ENCODE peak calls at places on chromosomes 7 and 10, in four cellular contexts. One of them, this sample, is unnamed.

GRCh38 chr7:102933763-102934162 is 21.0 kb downstream of the LRRC17 start:
- DNase-seq in esophagus squamous epithelium: no peak
- DNase-seq in testis: peak; percentile 74
- DNase-seq in right lobe of liver: no peak
- DNase-seq in this sample: peak; percentile 81

GRCh38 chr10:76285012-76285411 is 853.6 kb downstream of the LRMDA start:
- DNase-seq in esophagus squamous epithelium: no peak
- DNase-seq in testis: no peak
- DNase-seq in right lobe of liver: no peak
- DNase-seq in this sample: no peak

GRCh38 chr10:101493782-101494281 is 94.2 kb downstream of the POLL start:
- DNase-seq in esophagus squamous epithelium: no peak
- DNase-seq in testis: no peak
- DNase-seq in right lobe of liver: no peak
- DNase-seq in this sample: no peak

GRCh38 chr7:116417593-116418345 is 81.8 kb upstream of the CAV2 start:
- DNase-seq in esophagus squamous epithelium: no peak
- DNase-seq in testis: no peak
- DNase-seq in right lobe of liver: peak; percentile 21
- DNase-seq in this sample: no peak

GRCh38 chr7:35720849-35721248 is 25.9 kb upstream of the HERPUD2 start:
- DNase-seq in esophagus squamous epithelium: no peak
- DNase-seq in testis: no peak
- DNase-seq in right lobe of liver: no peak
- DNase-seq in this sample: no peak

GRCh38 chr7:20596653-20597052 is 18.8 kb upstream of the ABCB5 start:
- DNase-seq in esophagus squamous epithelium: no peak
- DNase-seq in testis: no peak
- DNase-seq in right lobe of liver: no peak
- DNase-seq in this sample: no peak

GRCh38 chr7:43248961-43249807 is 136.7 kb downstream of the HECW1 start:
- DNase-seq in esophagus squamous epithelium: no peak
- DNase-seq in testis: peak; percentile 22
- DNase-seq in right lobe of liver: no peak
- DNase-seq in this sample: no peak

GRCh38 chr10:5887029-5887428 is 2.7 kb downstream of the ANKRD16 start:
- DNase-seq in esophagus squamous epithelium: no peak
- DNase-seq in testis: no peak
- DNase-seq in right lobe of liver: no peak
- DNase-seq in this sample: no peak

GRCh38 chr7:146655928-146656797 is 539.6 kb downstream of the CNTNAP2 start:
- DNase-seq in esophagus squamous epithelium: no peak
- DNase-seq in testis: no peak
- DNase-seq in right lobe of liver: no peak
- DNase-seq in this sample: no peak

GRCh38 chr7:30790391-30790790 is 19.2 kb downstream of the MINDY4 start:
- DNase-seq in esophagus squamous epithelium: no peak
- DNase-seq in testis: no peak
- DNase-seq in right lobe of liver: no peak
- DNase-seq in this sample: no peak

GRCh38 chr7:149824748-149825566 is 13.2 kb upstream of the ZNF862 start:
- DNase-seq in esophagus squamous epithelium: no peak
- DNase-seq in testis: no peak
- DNase-seq in right lobe of liver: no peak
- DNase-seq in this sample: peak; percentile 19

GRCh38 chr10:12656518-12657142 is 307.3 kb downstream of the CAMK1D start:
- DNase-seq in esophagus squamous epithelium: no peak
- DNase-seq in testis: no peak
- DNase-seq in right lobe of liver: no peak
- DNase-seq in this sample: no peak

GRCh38 chr10:97234403-97234802 is 48.6 kb upstream of the SLIT1 start:
- DNase-seq in esophagus squamous epithelium: no peak
- DNase-seq in testis: no peak
- DNase-seq in right lobe of liver: no peak
- DNase-seq in this sample: no peak

GRCh38 chr7:35714862-35715261 is 19.9 kb upstream of the HERPUD2 start:
- DNase-seq in esophagus squamous epithelium: no peak
- DNase-seq in testis: no peak
- DNase-seq in right lobe of liver: no peak
- DNase-seq in this sample: no peak

GRCh38 chr7:96729795-96730194 is 20.1 kb upstream of the SEM1 start:
- DNase-seq in esophagus squamous epithelium: no peak
- DNase-seq in testis: no peak
- DNase-seq in right lobe of liver: no peak
- DNase-seq in this sample: no peak

GRCh38 chr7:55130554-55131198 is 111.9 kb downstream of the EGFR start:
- DNase-seq in esophagus squamous epithelium: no peak
- DNase-seq in testis: peak; percentile 65
- DNase-seq in right lobe of liver: no peak
- DNase-seq in this sample: peak; percentile 38

GRCh38 chr7:79430391-79430790 is 23.1 kb downstream of the MAGI2 start:
- DNase-seq in esophagus squamous epithelium: no peak
- DNase-seq in testis: no peak
- DNase-seq in right lobe of liver: no peak
- DNase-seq in this sample: no peak

GRCh38 chr7:12066004-12066403 is 145.1 kb upstream of the TMEM106B start:
- DNase-seq in esophagus squamous epithelium: no peak
- DNase-seq in testis: no peak
- DNase-seq in right lobe of liver: no peak
- DNase-seq in this sample: no peak

GRCh38 chr7:136869006-136869961 is 832 bp downstream of the CHRM2 start:
- DNase-seq in esophagus squamous epithelium: no peak
- DNase-seq in testis: peak; percentile 13
- DNase-seq in right lobe of liver: peak; percentile 11
- DNase-seq in this sample: peak; percentile 24

GRCh38 chr10:7988985-7989384 is 65.5 kb upstream of the GATA3 start:
- DNase-seq in esophagus squamous epithelium: no peak
- DNase-seq in testis: peak; percentile 79
- DNase-seq in right lobe of liver: no peak
- DNase-seq in this sample: no peak

GRCh38 chr10:35219292-35219691 is 92.6 kb downstream of the CREM start:
- DNase-seq in esophagus squamous epithelium: no peak
- DNase-seq in testis: no peak
- DNase-seq in right lobe of liver: no peak
- DNase-seq in this sample: no peak

GRCh38 chr10:72736176-72736795 is 44.3 kb downstream of the MCU start:
- DNase-seq in esophagus squamous epithelium: no peak
- DNase-seq in testis: no peak
- DNase-seq in right lobe of liver: no peak
- DNase-seq in this sample: no peak

GRCh38 chr7:32518534-32519140 is 23.3 kb downstream of the AVL9 start:
- DNase-seq in esophagus squamous epithelium: no peak
- DNase-seq in testis: no peak
- DNase-seq in right lobe of liver: no peak
- DNase-seq in this sample: no peak

GRCh38 chr10:94088926-94089381 is 95.2 kb downstream of the PLCE1 start:
- DNase-seq in esophagus squamous epithelium: no peak
- DNase-seq in testis: no peak
- DNase-seq in right lobe of liver: no peak
- DNase-seq in this sample: no peak

GRCh38 chr10:89695307-89695706 is 6.1 kb upstream of the KIF20B start:
- DNase-seq in esophagus squamous epithelium: no peak
- DNase-seq in testis: no peak
- DNase-seq in right lobe of liver: no peak
- DNase-seq in this sample: no peak

GRCh38 chr7:116772423-116772852 is 89.9 kb upstream of the CAPZA2 start:
- DNase-seq in esophagus squamous epithelium: no peak
- DNase-seq in testis: no peak
- DNase-seq in right lobe of liver: no peak
- DNase-seq in this sample: no peak

GRCh38 chr7:36661135-36661840 is 63.0 kb downstream of the AOAH start:
- DNase-seq in esophagus squamous epithelium: no peak
- DNase-seq in testis: no peak
- DNase-seq in right lobe of liver: no peak
- DNase-seq in this sample: no peak

GRCh38 chr7:121397832-121398231 is 1.7 kb upstream of the FAM3C start:
- DNase-seq in esophagus squamous epithelium: no peak
- DNase-seq in testis: no peak
- DNase-seq in right lobe of liver: no peak
- DNase-seq in this sample: no peak

GRCh38 chr7:94395141-94396041 is 696 bp downstream of the COL1A2 start:
- DNase-seq in esophagus squamous epithelium: no peak
- DNase-seq in testis: peak; percentile 83
- DNase-seq in right lobe of liver: no peak
- DNase-seq in this sample: no peak

GRCh38 chr7:129665013-129665401 is 53.5 kb downstream of the NRF1 start:
- DNase-seq in esophagus squamous epithelium: no peak
- DNase-seq in testis: no peak
- DNase-seq in right lobe of liver: no peak
- DNase-seq in this sample: no peak

GRCh38 chr10:72740526-72740925 is 48.6 kb downstream of the MCU start:
- DNase-seq in esophagus squamous epithelium: no peak
- DNase-seq in testis: no peak
- DNase-seq in right lobe of liver: peak; percentile 42
- DNase-seq in this sample: no peak

GRCh38 chr7:151275813-151276577 is 27.5 kb upstream of the SMARCD3 start:
- DNase-seq in esophagus squamous epithelium: no peak
- DNase-seq in testis: no peak
- DNase-seq in right lobe of liver: no peak
- DNase-seq in this sample: no peak

GRCh38 chr7:31729195-31729804 is 42.3 kb downstream of the PPP1R17 start:
- DNase-seq in esophagus squamous epithelium: no peak
- DNase-seq in testis: no peak
- DNase-seq in right lobe of liver: no peak
- DNase-seq in this sample: no peak

GRCh38 chr10:22503315-22504090 is 158.2 kb downstream of the SPAG6 start:
- DNase-seq in esophagus squamous epithelium: no peak
- DNase-seq in testis: no peak
- DNase-seq in right lobe of liver: no peak
- DNase-seq in this sample: no peak

GRCh38 chr7:77979219-77979618 is 180.6 kb downstream of the PHTF2 start:
- DNase-seq in esophagus squamous epithelium: no peak
- DNase-seq in testis: no peak
- DNase-seq in right lobe of liver: no peak
- DNase-seq in this sample: no peak

GRCh38 chr10:112296908-112297331 is 13.7 kb downstream of the TECTB start:
- DNase-seq in esophagus squamous epithelium: no peak
- DNase-seq in testis: no peak
- DNase-seq in right lobe of liver: peak; percentile 84
- DNase-seq in this sample: no peak
- TF ChIP-seq POLR2A in esophagus squamous epithelium: no peak
- TF ChIP-seq POLR2A in testis: no peak
- TF ChIP-seq POLR2A in right lobe of liver: peak; percentile 31
- TF ChIP-seq POLR2A in this sample: no peak

DNA sequence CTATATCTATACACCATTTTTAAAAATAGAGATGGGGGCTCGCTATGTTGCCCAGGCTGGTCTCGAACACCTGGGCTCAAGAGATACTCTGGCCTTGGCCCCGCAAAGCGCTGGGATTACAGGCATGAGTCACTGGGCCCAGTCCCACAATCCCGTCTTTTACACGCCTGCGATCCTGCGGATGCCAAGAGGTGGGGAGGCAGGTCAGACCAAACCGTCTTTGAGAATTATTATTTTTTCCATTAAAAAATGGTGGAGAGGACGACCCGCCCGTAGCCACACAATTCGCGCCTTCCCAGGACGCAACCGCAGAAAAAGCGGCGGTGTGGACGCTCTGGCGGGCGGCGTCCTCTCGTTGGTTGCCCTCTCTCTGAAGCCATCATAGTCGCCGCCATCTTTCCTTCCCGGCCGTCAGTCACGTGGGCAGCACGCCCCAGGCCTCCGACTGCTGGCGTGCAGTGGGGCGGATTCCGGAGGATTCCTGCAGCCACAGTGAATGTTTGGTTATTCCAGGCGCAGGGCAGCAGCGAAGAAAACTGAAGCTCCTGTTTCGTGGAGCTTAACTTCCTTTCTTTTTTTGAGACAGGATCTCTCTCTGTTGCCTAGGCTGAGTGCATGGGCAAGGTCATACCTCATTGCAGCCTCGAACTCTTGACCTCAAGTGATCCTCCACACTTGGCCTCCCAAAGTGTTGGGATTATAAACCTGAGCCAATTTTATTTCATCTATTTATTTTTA is 9.9 kb upstream of the EPHB4 start:
- DNase-seq in esophagus squamous epithelium: peak; percentile 51
- DNase-seq in testis: peak; percentile 93
- DNase-seq in right lobe of liver: peak; percentile 88
- DNase-seq in this sample: peak; percentile 94
- TF ChIP-seq POLR2A in esophagus squamous epithelium: peak; percentile 31
- TF ChIP-seq POLR2A in testis: no peak
- TF ChIP-seq POLR2A in right lobe of liver: peak; percentile 50
- TF ChIP-seq POLR2A in this sample: peak; percentile 49

DNA sequence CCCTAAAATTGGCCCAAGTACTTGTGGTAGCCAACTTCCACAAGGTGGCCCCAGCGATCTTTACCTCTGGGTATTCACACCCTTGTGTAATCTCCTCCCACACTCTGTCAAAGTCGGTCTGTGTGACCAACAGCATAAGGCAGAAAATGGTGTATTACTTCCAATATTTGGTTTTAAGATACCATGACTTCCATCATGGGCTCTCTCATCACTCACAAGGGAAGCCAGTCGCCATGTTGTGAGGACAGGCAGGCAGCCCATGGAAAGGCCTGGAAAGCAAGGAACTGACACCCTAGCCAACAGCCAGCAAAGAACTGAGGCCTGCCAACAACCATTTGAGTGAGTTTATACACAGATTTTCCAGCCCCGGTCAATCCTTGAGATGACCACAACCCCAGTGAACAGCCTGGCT is 91.0 kb upstream of the KMT2E start:
- DNase-seq in esophagus squamous epithelium: peak; percentile 8
- DNase-seq in testis: peak; percentile 84
- DNase-seq in right lobe of liver: peak; percentile 70
- DNase-seq in this sample: peak; percentile 74
- TF ChIP-seq POLR2A in esophagus squamous epithelium: no peak
- TF ChIP-seq POLR2A in testis: no peak
- TF ChIP-seq POLR2A in right lobe of liver: no peak
- TF ChIP-seq POLR2A in this sample: no peak

GRCh38 chr7:99615989-99616358 is 772 bp upstream of the ZSCAN25 start:
- DNase-seq in esophagus squamous epithelium: no peak
- DNase-seq in testis: no peak
- DNase-seq in right lobe of liver: no peak
- DNase-seq in this sample: no peak

GRCh38 chr7:99618726-99619125 is 2.0 kb downstream of the ZSCAN25 start:
- DNase-seq in esophagus squamous epithelium: no peak
- DNase-seq in testis: no peak
- DNase-seq in right lobe of liver: no peak
- DNase-seq in this sample: no peak

GRCh38 chr7:99617187-99617781 is 538 bp downstream of the ZSCAN25 start:
- DNase-seq in esophagus squamous epithelium: no peak
- DNase-seq in testis: no peak
- DNase-seq in right lobe of liver: no peak
- DNase-seq in this sample: no peak

GRCh38 chr7:99614495-99614894 is 2.3 kb upstream of the ZSCAN25 start:
- DNase-seq in esophagus squamous epithelium: no peak
- DNase-seq in testis: no peak
- DNase-seq in right lobe of liver: no peak
- DNase-seq in this sample: no peak

GRCh38 chr7:99616359-99617186 is at the start of gene ZSCAN25:
- DNase-seq in esophagus squamous epithelium: peak; percentile 40
- DNase-seq in testis: peak; percentile 96
- DNase-seq in right lobe of liver: peak; percentile 87
- DNase-seq in this sample: peak; percentile 93
- TF ChIP-seq POLR2A in esophagus squamous epithelium: peak; percentile 56
- TF ChIP-seq POLR2A in testis: no peak
- TF ChIP-seq POLR2A in right lobe of liver: peak; percentile 67
- TF ChIP-seq POLR2A in this sample: no peak